ENCODE peak calls at places on chromosomes 1 and 21, in ten cellular contexts. One of them, this sample, is unnamed.

GRCh38 chr1:36323636-36324321 is at the start of gene EVA1B:
- DNase-seq in GM06990: peak
- DNase-seq in tibial artery: peak
- DNase-seq in activated CD4-positive, alpha-beta T cell treated with anti-CD3 and anti-CD28 coated beads, Interleukin-2, amount 50 U/mL, for 24 hours: no peak
- DNase-seq in T-cell: no peak
- DNase-seq in nephron progenitor cell: peak
- DNase-seq in NCI-H1092 treated with DMSO at 0.1 percent for 48 hours: no peak
- DNase-seq in neuronal stem cell: peak
- DNase-seq in stimulated activated CD8-positive, alpha-beta memory T cell treated with anti-CD3 and anti-CD28 coated beads, Interleukin-7, amount 100 ng/mL, for 24 hours: no peak
- DNase-seq in NCI-H1436: no peak
- DNase-seq in this sample: peak

GRCh38 chr1:160206421-160207117 is 1.4 kb downstream of the PEA15 start:
- DNase-seq in GM06990: no peak
- DNase-seq in tibial artery: no peak
- DNase-seq in activated CD4-positive, alpha-beta T cell treated with anti-CD3 and anti-CD28 coated beads, Interleukin-2, amount 50 U/mL, for 24 hours: no peak
- DNase-seq in T-cell: no peak
- DNase-seq in nephron progenitor cell: no peak
- DNase-seq in NCI-H1092 treated with DMSO at 0.1 percent for 48 hours: no peak
- DNase-seq in neuronal stem cell: peak
- DNase-seq in stimulated activated CD8-positive, alpha-beta memory T cell treated with anti-CD3 and anti-CD28 coated beads, Interleukin-7, amount 100 ng/mL, for 24 hours: no peak
- DNase-seq in NCI-H1436: no peak
- DNase-seq in this sample: peak

GRCh38 chr1:76294470-76295194 is 220.1 kb downstream of the ST6GALNAC3 start:
- DNase-seq in GM06990: peak
- DNase-seq in tibial artery: no peak
- DNase-seq in activated CD4-positive, alpha-beta T cell treated with anti-CD3 and anti-CD28 coated beads, Interleukin-2, amount 50 U/mL, for 24 hours: no peak
- DNase-seq in T-cell: no peak
- DNase-seq in nephron progenitor cell: no peak
- DNase-seq in NCI-H1092 treated with DMSO at 0.1 percent for 48 hours: peak
- DNase-seq in neuronal stem cell: no peak
- DNase-seq in stimulated activated CD8-positive, alpha-beta memory T cell treated with anti-CD3 and anti-CD28 coated beads, Interleukin-7, amount 100 ng/mL, for 24 hours: no peak
- DNase-seq in NCI-H1436: no peak
- DNase-seq in this sample: no peak

GRCh38 chr1:118958140-118958539 is 30.0 kb downstream of the TBX15 start:
- DNase-seq in GM06990: no peak
- DNase-seq in tibial artery: no peak
- DNase-seq in activated CD4-positive, alpha-beta T cell treated with anti-CD3 and anti-CD28 coated beads, Interleukin-2, amount 50 U/mL, for 24 hours: no peak
- DNase-seq in T-cell: no peak
- DNase-seq in nephron progenitor cell: no peak
- DNase-seq in NCI-H1092 treated with DMSO at 0.1 percent for 48 hours: no peak
- DNase-seq in neuronal stem cell: no peak
- DNase-seq in stimulated activated CD8-positive, alpha-beta memory T cell treated with anti-CD3 and anti-CD28 coated beads, Interleukin-7, amount 100 ng/mL, for 24 hours: no peak
- DNase-seq in NCI-H1436: no peak
- DNase-seq in this sample: no peak

GRCh38 chr1:69315416-69315815 is 252.3 kb upstream of the LRRC7 start:
- DNase-seq in GM06990: no peak
- DNase-seq in tibial artery: no peak
- DNase-seq in activated CD4-positive, alpha-beta T cell treated with anti-CD3 and anti-CD28 coated beads, Interleukin-2, amount 50 U/mL, for 24 hours: no peak
- DNase-seq in T-cell: no peak
- DNase-seq in nephron progenitor cell: no peak
- DNase-seq in NCI-H1092 treated with DMSO at 0.1 percent for 48 hours: no peak
- DNase-seq in neuronal stem cell: no peak
- DNase-seq in stimulated activated CD8-positive, alpha-beta memory T cell treated with anti-CD3 and anti-CD28 coated beads, Interleukin-7, amount 100 ng/mL, for 24 hours: no peak
- DNase-seq in NCI-H1436: no peak
- DNase-seq in this sample: no peak

GRCh38 chr1:218521414-218522169 is 176.5 kb downstream of the TGFB2 start:
- DNase-seq in GM06990: peak
- DNase-seq in tibial artery: peak
- DNase-seq in activated CD4-positive, alpha-beta T cell treated with anti-CD3 and anti-CD28 coated beads, Interleukin-2, amount 50 U/mL, for 24 hours: no peak
- DNase-seq in T-cell: no peak
- DNase-seq in nephron progenitor cell: peak
- DNase-seq in NCI-H1092 treated with DMSO at 0.1 percent for 48 hours: peak
- DNase-seq in neuronal stem cell: no peak
- DNase-seq in stimulated activated CD8-positive, alpha-beta memory T cell treated with anti-CD3 and anti-CD28 coated beads, Interleukin-7, amount 100 ng/mL, for 24 hours: peak
- DNase-seq in NCI-H1436: peak
- DNase-seq in this sample: no peak

GRCh38 chr1:186566140-186566850 is 105.4 kb upstream of the PDC start:
- DNase-seq in GM06990: no peak
- DNase-seq in tibial artery: no peak
- DNase-seq in activated CD4-positive, alpha-beta T cell treated with anti-CD3 and anti-CD28 coated beads, Interleukin-2, amount 50 U/mL, for 24 hours: no peak
- DNase-seq in T-cell: no peak
- DNase-seq in nephron progenitor cell: no peak
- DNase-seq in NCI-H1092 treated with DMSO at 0.1 percent for 48 hours: no peak
- DNase-seq in neuronal stem cell: no peak
- DNase-seq in stimulated activated CD8-positive, alpha-beta memory T cell treated with anti-CD3 and anti-CD28 coated beads, Interleukin-7, amount 100 ng/mL, for 24 hours: no peak
- DNase-seq in NCI-H1436: no peak
- DNase-seq in this sample: peak

GRCh38 chr1:220906561-220907334 is 27.5 kb downstream of the HLX start:
- DNase-seq in GM06990: no peak
- DNase-seq in tibial artery: no peak
- DNase-seq in activated CD4-positive, alpha-beta T cell treated with anti-CD3 and anti-CD28 coated beads, Interleukin-2, amount 50 U/mL, for 24 hours: no peak
- DNase-seq in T-cell: no peak
- DNase-seq in nephron progenitor cell: no peak
- DNase-seq in NCI-H1092 treated with DMSO at 0.1 percent for 48 hours: no peak
- DNase-seq in neuronal stem cell: no peak
- DNase-seq in stimulated activated CD8-positive, alpha-beta memory T cell treated with anti-CD3 and anti-CD28 coated beads, Interleukin-7, amount 100 ng/mL, for 24 hours: no peak
- DNase-seq in NCI-H1436: no peak
- DNase-seq in this sample: no peak

GRCh38 chr1:240765732-240766363 is 153.9 kb upstream of the GREM2 start:
- DNase-seq in GM06990: no peak
- DNase-seq in tibial artery: no peak
- DNase-seq in activated CD4-positive, alpha-beta T cell treated with anti-CD3 and anti-CD28 coated beads, Interleukin-2, amount 50 U/mL, for 24 hours: no peak
- DNase-seq in T-cell: no peak
- DNase-seq in nephron progenitor cell: no peak
- DNase-seq in NCI-H1092 treated with DMSO at 0.1 percent for 48 hours: no peak
- DNase-seq in neuronal stem cell: peak
- DNase-seq in stimulated activated CD8-positive, alpha-beta memory T cell treated with anti-CD3 and anti-CD28 coated beads, Interleukin-7, amount 100 ng/mL, for 24 hours: no peak
- DNase-seq in NCI-H1436: no peak
- DNase-seq in this sample: no peak

GRCh38 chr1:57633881-57634280 is 210.0 kb upstream of the DAB1 start:
- DNase-seq in GM06990: no peak
- DNase-seq in tibial artery: no peak
- DNase-seq in activated CD4-positive, alpha-beta T cell treated with anti-CD3 and anti-CD28 coated beads, Interleukin-2, amount 50 U/mL, for 24 hours: no peak
- DNase-seq in T-cell: no peak
- DNase-seq in nephron progenitor cell: no peak
- DNase-seq in NCI-H1092 treated with DMSO at 0.1 percent for 48 hours: no peak
- DNase-seq in neuronal stem cell: no peak
- DNase-seq in stimulated activated CD8-positive, alpha-beta memory T cell treated with anti-CD3 and anti-CD28 coated beads, Interleukin-7, amount 100 ng/mL, for 24 hours: no peak
- DNase-seq in NCI-H1436: no peak
- DNase-seq in this sample: no peak

GRCh38 chr1:87305762-87306161 is 22.9 kb upstream of the LMO4 start:
- DNase-seq in GM06990: no peak
- DNase-seq in tibial artery: no peak
- DNase-seq in activated CD4-positive, alpha-beta T cell treated with anti-CD3 and anti-CD28 coated beads, Interleukin-2, amount 50 U/mL, for 24 hours: no peak
- DNase-seq in T-cell: no peak
- DNase-seq in nephron progenitor cell: no peak
- DNase-seq in NCI-H1092 treated with DMSO at 0.1 percent for 48 hours: no peak
- DNase-seq in neuronal stem cell: no peak
- DNase-seq in stimulated activated CD8-positive, alpha-beta memory T cell treated with anti-CD3 and anti-CD28 coated beads, Interleukin-7, amount 100 ng/mL, for 24 hours: no peak
- DNase-seq in NCI-H1436: no peak
- DNase-seq in this sample: no peak

GRCh38 chr21:25638634-25639166 is 358 bp upstream of the JAM2 start:
- DNase-seq in GM06990: peak
- DNase-seq in tibial artery: no peak
- DNase-seq in activated CD4-positive, alpha-beta T cell treated with anti-CD3 and anti-CD28 coated beads, Interleukin-2, amount 50 U/mL, for 24 hours: no peak
- DNase-seq in T-cell: no peak
- DNase-seq in nephron progenitor cell: no peak
- DNase-seq in NCI-H1092 treated with DMSO at 0.1 percent for 48 hours: peak
- DNase-seq in neuronal stem cell: peak
- DNase-seq in stimulated activated CD8-positive, alpha-beta memory T cell treated with anti-CD3 and anti-CD28 coated beads, Interleukin-7, amount 100 ng/mL, for 24 hours: no peak
- DNase-seq in NCI-H1436: no peak
- DNase-seq in this sample: no peak

GRCh38 chr1:229127301-229127700 is 143.6 kb upstream of the RAB4A start:
- DNase-seq in GM06990: no peak
- DNase-seq in tibial artery: no peak
- DNase-seq in activated CD4-positive, alpha-beta T cell treated with anti-CD3 and anti-CD28 coated beads, Interleukin-2, amount 50 U/mL, for 24 hours: no peak
- DNase-seq in T-cell: no peak
- DNase-seq in nephron progenitor cell: no peak
- DNase-seq in NCI-H1092 treated with DMSO at 0.1 percent for 48 hours: no peak
- DNase-seq in neuronal stem cell: no peak
- DNase-seq in stimulated activated CD8-positive, alpha-beta memory T cell treated with anti-CD3 and anti-CD28 coated beads, Interleukin-7, amount 100 ng/mL, for 24 hours: no peak
- DNase-seq in NCI-H1436: no peak
- DNase-seq in this sample: no peak

GRCh38 chr1:204367956-204368355 is 8.2 kb upstream of the PLEKHA6 start:
- DNase-seq in GM06990: no peak
- DNase-seq in tibial artery: no peak
- DNase-seq in activated CD4-positive, alpha-beta T cell treated with anti-CD3 and anti-CD28 coated beads, Interleukin-2, amount 50 U/mL, for 24 hours: no peak
- DNase-seq in T-cell: no peak
- DNase-seq in nephron progenitor cell: no peak
- DNase-seq in NCI-H1092 treated with DMSO at 0.1 percent for 48 hours: no peak
- DNase-seq in neuronal stem cell: no peak
- DNase-seq in stimulated activated CD8-positive, alpha-beta memory T cell treated with anti-CD3 and anti-CD28 coated beads, Interleukin-7, amount 100 ng/mL, for 24 hours: no peak
- DNase-seq in NCI-H1436: no peak
- DNase-seq in this sample: no peak

GRCh38 chr21:41958886-41959563 is 5.2 kb upstream of the C2CD2 start:
- DNase-seq in GM06990: no peak
- DNase-seq in tibial artery: peak
- DNase-seq in activated CD4-positive, alpha-beta T cell treated with anti-CD3 and anti-CD28 coated beads, Interleukin-2, amount 50 U/mL, for 24 hours: no peak
- DNase-seq in T-cell: no peak
- DNase-seq in nephron progenitor cell: no peak
- DNase-seq in NCI-H1092 treated with DMSO at 0.1 percent for 48 hours: no peak
- DNase-seq in neuronal stem cell: no peak
- DNase-seq in stimulated activated CD8-positive, alpha-beta memory T cell treated with anti-CD3 and anti-CD28 coated beads, Interleukin-7, amount 100 ng/mL, for 24 hours: no peak
- DNase-seq in NCI-H1436: no peak
- DNase-seq in this sample: no peak